ENCODE peak calls at places on chromosomes 3 and 15, in seven cellular contexts. One of them, this sample, is unnamed.

GRCh38 chr3:99966657-99967420 is 147.5 kb downstream of the FILIP1L start:
- DNase-seq in K562: no peak
- DNase-seq in HCT116: no peak
- DNase-seq in H1: no peak
- DNase-seq in HepG2: no peak
- DNase-seq in GM12878: no peak
- DNase-seq in SK-N-SH: no peak
- DNase-seq in this sample: no peak

GRCh38 chr15:25372298-25372697 is 66.5 kb downstream of the UBE3A start:
- DNase-seq in K562: no peak
- DNase-seq in HCT116: no peak
- DNase-seq in H1: no peak
- DNase-seq in HepG2: no peak
- DNase-seq in GM12878: no peak
- DNase-seq in SK-N-SH: no peak
- DNase-seq in this sample: no peak

GRCh38 chr15:100767002-100767825 is 112.4 kb upstream of the ALDH1A3 start:
- DNase-seq in K562: no peak
- DNase-seq in HCT116: no peak
- DNase-seq in H1: no peak
- DNase-seq in HepG2: no peak
- DNase-seq in GM12878: no peak
- DNase-seq in SK-N-SH: peak; percentile 25
- DNase-seq in this sample: no peak

GRCh38 chr15:88518903-88519302 is 27.6 kb downstream of the DET1 start:
- DNase-seq in K562: no peak
- DNase-seq in HCT116: no peak
- DNase-seq in H1: no peak
- DNase-seq in HepG2: no peak
- DNase-seq in GM12878: no peak
- DNase-seq in SK-N-SH: no peak
- DNase-seq in this sample: no peak

GRCh38 chr15:77821188-77821958 is 188.7 kb upstream of the LINGO1 start:
- DNase-seq in K562: peak; percentile 75
- DNase-seq in HCT116: peak; percentile 37
- DNase-seq in H1: peak; percentile 41
- DNase-seq in HepG2: peak; percentile 24
- DNase-seq in GM12878: no peak
- DNase-seq in SK-N-SH: peak; percentile 88
- DNase-seq in this sample: peak; percentile 71

GRCh38 chr3:48222616-48223513 is at the start of gene CAMP:
- DNase-seq in K562: no peak
- DNase-seq in HCT116: no peak
- DNase-seq in H1: no peak
- DNase-seq in HepG2: peak; percentile 70
- DNase-seq in GM12878: peak; percentile 84
- DNase-seq in SK-N-SH: peak; percentile 72
- DNase-seq in this sample: peak; percentile 54

GRCh38 chr15:67946701-67947100 is 106.9 kb upstream of the RNU6-1 start:
- DNase-seq in K562: no peak
- DNase-seq in HCT116: no peak
- DNase-seq in H1: no peak
- DNase-seq in HepG2: no peak
- DNase-seq in GM12878: peak; percentile 68
- DNase-seq in SK-N-SH: no peak
- DNase-seq in this sample: no peak

GRCh38 chr3:179503640-179504039 is 52.4 kb upstream of the GNB4 start:
- DNase-seq in K562: no peak
- DNase-seq in HCT116: no peak
- DNase-seq in H1: no peak
- DNase-seq in HepG2: no peak
- DNase-seq in GM12878: no peak
- DNase-seq in SK-N-SH: no peak
- DNase-seq in this sample: no peak

GRCh38 chr15:63573533-63573932 is 23.7 kb upstream of the FBXL22 start:
- DNase-seq in K562: peak; percentile 33
- DNase-seq in HCT116: no peak
- DNase-seq in H1: no peak
- DNase-seq in HepG2: no peak
- DNase-seq in GM12878: no peak
- DNase-seq in SK-N-SH: no peak
- DNase-seq in this sample: no peak

GRCh38 chr3:30894521-30895289 is at the start of gene GADL1:
- DNase-seq in K562: peak; percentile 4
- DNase-seq in HCT116: no peak
- DNase-seq in H1: no peak
- DNase-seq in HepG2: no peak
- DNase-seq in GM12878: no peak
- DNase-seq in SK-N-SH: peak; percentile 73
- DNase-seq in this sample: peak; percentile 26

GRCh38 chr15:98806275-98806895 is 158.0 kb downstream of the IGF1R start:
- DNase-seq in K562: no peak
- DNase-seq in HCT116: no peak
- DNase-seq in H1: no peak
- DNase-seq in HepG2: no peak
- DNase-seq in GM12878: no peak
- DNase-seq in SK-N-SH: no peak
- DNase-seq in this sample: no peak

DNA sequence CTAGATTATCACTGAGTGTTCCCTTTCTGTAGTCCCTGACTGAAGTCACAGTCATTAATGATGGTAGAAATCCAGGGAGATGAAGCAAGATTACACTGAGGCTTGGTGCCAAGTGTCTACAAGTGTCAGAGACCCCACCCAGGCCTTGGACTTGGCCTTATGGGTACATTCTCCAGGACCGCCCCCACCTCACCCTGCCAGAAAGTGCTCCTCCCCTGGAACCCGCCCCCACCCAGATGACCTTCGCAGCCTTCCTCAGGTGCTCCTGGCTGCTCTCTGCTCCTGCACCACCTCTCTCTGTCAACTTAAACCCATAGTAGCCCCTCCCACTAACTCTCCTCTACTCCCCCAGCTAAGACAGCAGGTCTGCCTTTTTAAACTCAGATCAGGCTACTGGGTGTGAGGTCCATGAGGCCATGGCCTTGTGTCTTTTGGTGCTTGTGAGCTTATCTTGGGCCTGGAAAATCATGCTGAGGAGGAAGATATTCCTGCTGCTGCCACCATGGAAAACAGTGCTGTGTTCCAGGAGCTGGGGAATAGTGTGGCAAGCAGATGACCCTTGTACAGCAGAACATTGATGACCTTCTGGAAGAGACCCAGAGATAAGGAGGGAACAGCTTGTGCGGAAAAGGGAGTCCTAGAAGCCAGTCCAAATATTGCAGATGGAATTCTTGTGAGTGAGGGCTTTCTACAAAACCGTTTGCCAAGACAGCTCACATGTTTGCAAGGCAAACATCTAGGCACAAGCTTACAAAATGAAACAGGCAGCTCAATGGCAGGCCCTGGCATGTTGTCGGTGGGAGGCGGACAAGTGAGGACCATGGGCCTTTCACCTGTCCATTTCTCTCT is 40.3 kb upstream of the NDUFB4 start:
- DNase-seq in K562: no peak
- DNase-seq in HCT116: no peak
- DNase-seq in H1: no peak
- DNase-seq in HepG2: no peak
- DNase-seq in GM12878: no peak
- DNase-seq in SK-N-SH: no peak
- DNase-seq in this sample: no peak
- TF ChIP-seq JUND in K562: no peak
- TF ChIP-seq JUND in HCT116: no peak
- TF ChIP-seq JUND in H1: no peak
- TF ChIP-seq JUND in HepG2: no peak
- TF ChIP-seq JUND in GM12878: no peak
- TF ChIP-seq JUND in SK-N-SH: no peak
- TF ChIP-seq JUND in this sample: no peak

DNA sequence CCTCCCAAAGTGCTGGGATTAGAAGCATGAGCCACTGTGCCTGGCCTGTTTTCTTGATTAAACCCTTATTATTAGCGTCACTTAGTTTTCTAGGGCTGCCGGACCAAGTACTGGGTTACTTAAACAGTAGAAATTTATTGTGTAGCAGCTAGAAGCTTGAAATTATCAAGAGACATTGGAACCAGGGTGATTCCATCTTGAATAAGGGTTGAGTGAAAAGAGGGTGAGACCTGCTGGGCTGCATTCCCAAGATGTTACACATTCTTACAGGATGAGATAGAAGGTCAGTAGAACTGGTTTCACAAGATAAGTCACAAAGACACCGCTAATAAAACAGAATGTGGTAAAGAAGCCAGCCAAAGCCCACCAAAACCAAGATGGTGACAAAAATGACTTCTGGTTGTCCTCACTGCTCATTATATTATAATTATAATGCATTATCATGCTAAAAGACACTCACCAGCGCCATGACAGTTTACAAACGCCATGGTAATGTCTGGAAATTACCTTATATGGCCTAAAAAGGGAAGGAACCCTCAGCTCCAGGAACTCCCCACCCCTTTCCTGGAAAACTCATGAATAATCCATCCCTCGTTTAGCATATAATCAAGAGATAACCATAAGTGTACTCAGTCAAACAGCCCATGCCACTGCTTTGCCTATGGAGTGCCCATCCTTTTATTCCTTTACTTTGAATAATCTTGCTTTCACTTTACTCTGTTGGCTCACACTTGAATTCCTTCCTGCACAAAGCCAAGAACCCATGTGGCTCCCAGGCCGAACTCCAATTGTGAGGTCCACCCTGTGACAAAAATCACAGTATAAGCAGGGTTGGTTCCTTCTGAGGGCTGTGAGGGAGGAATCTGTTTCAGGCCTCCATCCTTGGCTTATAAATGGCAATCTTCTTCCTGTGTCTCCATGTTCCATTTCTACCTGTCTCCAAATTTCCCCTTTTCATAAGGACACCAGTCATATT is 18.9 kb upstream of the FSTL1 start:
- DNase-seq in K562: no peak
- DNase-seq in HCT116: peak; percentile 68
- DNase-seq in H1: no peak
- DNase-seq in HepG2: no peak
- DNase-seq in GM12878: no peak
- DNase-seq in SK-N-SH: no peak
- DNase-seq in this sample: no peak
- TF ChIP-seq JUND in K562: no peak
- TF ChIP-seq JUND in HCT116: peak; percentile 89
- TF ChIP-seq JUND in H1: peak; percentile 92
- TF ChIP-seq JUND in HepG2: no peak
- TF ChIP-seq JUND in GM12878: no peak
- TF ChIP-seq JUND in SK-N-SH: peak; percentile 20
- TF ChIP-seq JUND in this sample: peak; percentile 82

GRCh38 chr3:94303897-94304296 is 241.0 kb downstream of the NSUN3 start:
- DNase-seq in K562: no peak
- DNase-seq in HCT116: no peak
- DNase-seq in H1: no peak
- DNase-seq in HepG2: no peak
- DNase-seq in GM12878: no peak
- DNase-seq in SK-N-SH: no peak
- DNase-seq in this sample: no peak

GRCh38 chr3:94301346-94301745 is 238.5 kb downstream of the NSUN3 start:
- DNase-seq in K562: no peak
- DNase-seq in HCT116: no peak
- DNase-seq in H1: no peak
- DNase-seq in HepG2: no peak
- DNase-seq in GM12878: no peak
- DNase-seq in SK-N-SH: no peak
- DNase-seq in this sample: no peak

GRCh38 chr3:94305835-94306685 is 243.2 kb downstream of the NSUN3 start:
- DNase-seq in K562: no peak
- DNase-seq in HCT116: no peak
- DNase-seq in H1: no peak
- DNase-seq in HepG2: peak; percentile 57
- DNase-seq in GM12878: no peak
- DNase-seq in SK-N-SH: no peak
- DNase-seq in this sample: no peak

GRCh38 chr3:94304953-94305352 is 242.1 kb downstream of the NSUN3 start:
- DNase-seq in K562: no peak
- DNase-seq in HCT116: no peak
- DNase-seq in H1: no peak
- DNase-seq in HepG2: no peak
- DNase-seq in GM12878: no peak
- DNase-seq in SK-N-SH: no peak
- DNase-seq in this sample: no peak

DNA sequence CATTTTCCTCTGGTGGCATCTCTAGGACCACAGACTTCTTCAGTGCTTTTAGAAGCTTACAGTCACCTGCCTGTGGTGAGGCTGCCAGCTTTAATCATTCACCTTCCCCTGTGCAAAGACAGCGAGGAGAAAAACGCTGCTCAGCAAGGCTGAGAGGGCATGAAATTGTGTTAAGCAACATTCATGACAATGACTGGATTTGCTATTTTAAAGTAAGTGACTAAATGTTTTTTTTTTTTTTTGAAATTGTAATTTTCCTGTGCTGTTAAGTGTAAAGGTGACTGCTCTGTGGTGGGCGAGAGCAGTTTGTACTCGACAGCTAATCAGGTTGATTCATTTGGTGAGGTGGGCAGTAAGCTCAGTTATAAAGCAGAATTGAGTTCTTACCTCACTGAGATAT is 240.4 kb downstream of the NSUN3 start:
- DNase-seq in K562: no peak
- DNase-seq in HCT116: no peak
- DNase-seq in H1: no peak
- DNase-seq in HepG2: no peak
- DNase-seq in GM12878: no peak
- DNase-seq in SK-N-SH: no peak
- DNase-seq in this sample: no peak
- TF ChIP-seq JUND in K562: no peak
- TF ChIP-seq JUND in HCT116: no peak
- TF ChIP-seq JUND in H1: no peak
- TF ChIP-seq JUND in HepG2: no peak
- TF ChIP-seq JUND in GM12878: no peak
- TF ChIP-seq JUND in SK-N-SH: no peak
- TF ChIP-seq JUND in this sample: no peak

GRCh38 chr3:108157275-108157674 is 64.9 kb downstream of the IFT57 start:
- DNase-seq in K562: no peak
- DNase-seq in HCT116: no peak
- DNase-seq in H1: no peak
- DNase-seq in HepG2: no peak
- DNase-seq in GM12878: no peak
- DNase-seq in SK-N-SH: no peak
- DNase-seq in this sample: no peak

GRCh38 chr3:108156312-108156853 is 65.6 kb upstream of the CD47 start:
- DNase-seq in K562: no peak
- DNase-seq in HCT116: no peak
- DNase-seq in H1: no peak
- DNase-seq in HepG2: no peak
- DNase-seq in GM12878: no peak
- DNase-seq in SK-N-SH: no peak
- DNase-seq in this sample: no peak

GRCh38 chr3:108159128-108159527 is 63.1 kb downstream of the IFT57 start:
- DNase-seq in K562: no peak
- DNase-seq in HCT116: no peak
- DNase-seq in H1: no peak
- DNase-seq in HepG2: no peak
- DNase-seq in GM12878: no peak
- DNase-seq in SK-N-SH: no peak
- DNase-seq in this sample: no peak

DNA sequence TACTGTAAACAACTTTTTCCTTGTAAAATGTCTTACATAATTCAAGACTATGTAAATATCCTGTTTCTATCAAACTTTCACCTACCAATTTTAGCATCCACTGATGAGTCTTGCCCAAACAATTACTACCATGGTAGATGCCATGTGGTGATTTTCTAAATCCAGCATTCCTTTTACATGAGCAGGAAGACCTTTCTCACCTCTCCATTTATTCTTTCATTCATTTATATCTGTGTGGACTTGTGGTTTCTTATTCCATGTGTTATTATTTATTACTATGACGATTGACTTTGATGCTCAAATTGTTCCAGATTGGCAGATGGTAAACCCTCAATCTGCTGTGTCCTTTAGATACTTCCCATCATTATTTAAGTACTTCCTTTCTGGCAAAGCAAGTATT is 62.4 kb downstream of the IFT57 start:
- DNase-seq in K562: no peak
- DNase-seq in HCT116: no peak
- DNase-seq in H1: no peak
- DNase-seq in HepG2: no peak
- DNase-seq in GM12878: no peak
- DNase-seq in SK-N-SH: no peak
- DNase-seq in this sample: no peak
- TF ChIP-seq JUND in K562: no peak
- TF ChIP-seq JUND in HCT116: no peak
- TF ChIP-seq JUND in H1: no peak
- TF ChIP-seq JUND in HepG2: no peak
- TF ChIP-seq JUND in GM12878: no peak
- TF ChIP-seq JUND in SK-N-SH: peak; percentile 16
- TF ChIP-seq JUND in this sample: no peak